ENCODE peak calls at places on chromosome 22, in seven cellular contexts. Z is RPMI8226; N is activated CD4-positive, alpha-beta T cell treated with anti-CD3 and anti-CD28 coated beads for 24 hours; A is neural progenitor cell; X is naive thymus-derived CD8-positive, alpha-beta T cell; C is stromal cell of bone marrow; K is sigmoid colon. G is an unnamed sample.
A peak's percentile ranks its signal among the peaks of the same experiment; 100 is the strongest.

GRCh38 chr22:18121436-18122253 is 11.0 kb downstream of the TUBA8 start:
- DNase-seq in Z (no peak), N (no peak), A (peak; percentile 71), X (no peak), C (no peak), K (no peak), G (no peak)

GRCh38 chr22:37032134-37032534 is 12.6 kb downstream of the MPST start:
- DNase-seq in Z (no peak), N (no peak), A (no peak), X (no peak), C (no peak), K (no peak), G (no peak)

GRCh38 chr22:20514658-20515406 is 7.4 kb downstream of the MED15 start:
- DNase-seq in Z (no peak), N (no peak), A (no peak), X (no peak), C (peak; percentile 86), K (no peak), G (peak; percentile 79)

GRCh38 chr22:24418786-24419479 is 8.5 kb upstream of the ADORA2A start:
- DNase-seq in Z (no peak), N (no peak), A (no peak), X (no peak), C (no peak), K (no peak), G (no peak)

GRCh38 chr22:24289138-24289537 is 18.5 kb downstream of the SPECC1L start:
- DNase-seq in Z (no peak), N (no peak), A (no peak), X (no peak), C (peak; percentile 83), K (no peak), G (peak; percentile 44)

GRCh38 chr22:24208012-24208749 is 26.9 kb downstream of the SUSD2 start:
- DNase-seq in Z (no peak), N (no peak), A (no peak), X (no peak), C (peak; percentile 97), K (peak; percentile 86), G (peak; percentile 71)

GRCh38 chr22:48396785-48397530 is 1430.7 kb downstream of the BRD1 start:
- DNase-seq in Z (no peak), N (no peak), A (no peak), X (no peak), C (no peak), K (no peak), G (no peak)

GRCh38 chr22:50035976-50036375 is 22.1 kb downstream of the TTLL8 start:
- DNase-seq in Z (no peak), N (no peak), A (no peak), X (no peak), C (no peak), K (peak; percentile 59), G (no peak)

GRCh38 chr22:18056161-18056666 is 21.6 kb upstream of the PEX26 start:
- DNase-seq in Z (no peak), N (no peak), A (no peak), X (no peak), C (peak; percentile 77), K (no peak), G (peak; percentile 83)

GRCh38 chr22:39349506-39349966 is 255 bp upstream of the SYNGR1 start:
- DNase-seq in Z (no peak), N (no peak), A (peak; percentile 88), X (peak; percentile 60), C (no peak), K (no peak), G (peak; percentile 52)

GRCh38 chr22:49767355-49768062 is 60.2 kb downstream of the BRD1 start:
- DNase-seq in Z (peak; percentile 46), N (no peak), A (peak; percentile 69), X (no peak), C (peak; percentile 17), K (peak; percentile 61), G (no peak)

GRCh38 chr22:32777997-32778396 is 23.5 kb upstream of the TIMP3 start:
- DNase-seq in Z (no peak), N (no peak), A (no peak), X (no peak), C (no peak), K (no peak), G (no peak)

GRCh38 chr22:46335201-46336118 is at the start of gene TRMU:
- DNase-seq in Z (peak; percentile 93), N (peak; percentile 55), A (peak; percentile 95), X (peak; percentile 66), C (peak; percentile 76), K (peak; percentile 91), G (peak; percentile 88)

GRCh38 chr22:28893810-28894209 is 10.4 kb downstream of the ZNRF3 start:
- DNase-seq in Z (no peak), N (no peak), A (no peak), X (no peak), C (no peak), K (peak; percentile 26), G (no peak)

GRCh38 chr22:32904044-32904443 is 102.5 kb downstream of the TIMP3 start:
- DNase-seq in Z (peak; percentile 12), N (no peak), A (peak; percentile 60), X (no peak), C (no peak), K (peak; percentile 71), G (no peak)

GRCh38 chr22:30875481-30876215 is 92.9 kb downstream of the MORC2 start:
- DNase-seq in Z (no peak), N (no peak), A (no peak), X (no peak), C (peak; percentile 6), K (peak; percentile 62), G (peak; percentile 92)

GRCh38 chr22:50325444-50326224 is 1.2 kb downstream of the DENND6B start:
- DNase-seq in Z (peak; percentile 75), N (no peak), A (no peak), X (no peak), C (no peak), K (no peak), G (no peak)

GRCh38 chr22:24758164-24758799 is 16.2 kb downstream of the PIWIL3 start:
- DNase-seq in Z (peak; percentile 75), N (peak; percentile 35), A (peak; percentile 78), X (peak; percentile 39), C (peak; percentile 35), K (peak; percentile 67), G (no peak)

GRCh38 chr22:45478108-45478771 is 24.4 kb upstream of the FBLN1 start:
- DNase-seq in Z (no peak), N (no peak), A (no peak), X (no peak), C (peak; percentile 85), K (no peak), G (peak; percentile 80)

GRCh38 chr22:27913162-27913741 is 5.8 kb downstream of the PITPNB start:
- DNase-seq in Z (no peak), N (no peak), A (no peak), X (no peak), C (no peak), K (no peak), G (no peak)

GRCh38 chr22:38214248-38215056 is 12.7 kb downstream of the MAFF start:
- DNase-seq in Z (peak; percentile 85), N (peak; percentile 42), A (peak; percentile 88), X (peak; percentile 69), C (no peak), K (peak; percentile 83), G (no peak)

GRCh38 chr22:40121463-40121862 is 56.3 kb upstream of the TNRC6B start:
- DNase-seq in Z (no peak), N (no peak), A (no peak), X (peak; percentile 13), C (no peak), K (no peak), G (no peak)

GRCh38 chr22:49497266-49497665 is 330.4 kb downstream of the BRD1 start:
- DNase-seq in Z (no peak), N (no peak), A (no peak), X (no peak), C (no peak), K (no peak), G (no peak)

GRCh38 chr22:48478529-48479265 is 1349.0 kb downstream of the BRD1 start:
- DNase-seq in Z (no peak), N (no peak), A (no peak), X (no peak), C (no peak), K (no peak), G (no peak)

GRCh38 chr22:22368516-22368915 is 123.9 kb downstream of the VPREB1 start:
- DNase-seq in Z (no peak), N (no peak), A (no peak), X (no peak), C (no peak), K (no peak), G (no peak)

GRCh38 chr22:42646569-42647525 is 2.3 kb downstream of the CYB5R3 start:
- DNase-seq in Z (no peak), N (no peak), A (no peak), X (no peak), C (no peak), K (no peak), G (peak; percentile 80)

GRCh38 chr22:25890651-25891050 is 148.7 kb downstream of the MYO18B start:
- DNase-seq in Z (no peak), N (no peak), A (no peak), X (no peak), C (no peak), K (no peak), G (no peak)

GRCh38 chr22:23514317-23515038 is 65.6 kb downstream of the IGLL1 start:
- DNase-seq in Z (no peak), N (no peak), A (no peak), X (no peak), C (no peak), K (peak; percentile 85), G (no peak)

GRCh38 chr22:47113880-47114415 is 351.5 kb downstream of the TBC1D22A start:
- DNase-seq in Z (no peak), N (no peak), A (no peak), X (no peak), C (no peak), K (no peak), G (no peak)

GRCh38 chr22:28142361-28142801 is 223.3 kb upstream of the PITPNB start:
- DNase-seq in Z (no peak), N (no peak), A (peak; percentile 10), X (no peak), C (peak; percentile 83), K (no peak), G (no peak)

GRCh38 chr22:39277135-39277607 is 32.4 kb upstream of the PDGFB start:
- DNase-seq in Z (no peak), N (no peak), A (no peak), X (no peak), C (peak; percentile 34), K (no peak), G (peak; percentile 68)

GRCh38 chr22:42079319-42080251 is at the start of gene SMDT1:
- DNase-seq in Z (peak; percentile 99), N (peak; percentile 96), A (peak; percentile 98), X (peak; percentile 97), C (peak; percentile 97), K (peak; percentile 100), G (peak; percentile 99)

GRCh38 chr22:44186121-44186510 is 5.4 kb downstream of the PARVG start:
- DNase-seq in Z (no peak), N (no peak), A (no peak), X (no peak), C (no peak), K (peak; percentile 27), G (no peak)

GRCh38 chr22:47010211-47010610 is 247.8 kb downstream of the TBC1D22A start:
- DNase-seq in Z (no peak), N (no peak), A (no peak), X (no peak), C (no peak), K (no peak), G (no peak)

GRCh38 chr22:35375031-35375430 is 5.9 kb upstream of the HMOX1 start:
- DNase-seq in Z (no peak), N (no peak), A (no peak), X (no peak), C (peak; percentile 78), K (no peak), G (peak; percentile 49)

GRCh38 chr22:38554281-38554680 is 15.7 kb downstream of the DMC1 start:
- DNase-seq in Z (no peak), N (no peak), A (no peak), X (no peak), C (peak; percentile 68), K (no peak), G (peak; percentile 5)

G was measured in MG63.